ENCODE peak calls at places on chromosomes 16 and 17, in eight cellular contexts. P is heart right ventricle; E is left ventricle myocardium inferior; K is fibroblast of mammary gland; X is Panc1; B is HFF-Myc; Z is astrocyte; M is naive thymus-derived CD4-positive, alpha-beta T cell. G is an unnamed sample.

GRCh38 chr17:82285141-82285540 is 11.6 kb upstream of the CSNK1D start:
- DNase-seq in B (no peak), M (no peak), X (no peak), Z (no peak), K (peak), E (no peak), P (no peak), G (no peak)

GRCh38 chr17:77601054-77601979 is 357.2 kb upstream of the TNRC6C start:
- DNase-seq in X (no peak), M (no peak), E (peak), K (no peak), B (no peak), P (peak), Z (no peak), G (no peak)

GRCh38 chr17:77391668-77392375 is 251.1 kb downstream of the SEC14L1 start:
- DNase-seq in P (no peak), M (peak), Z (peak), K (peak), X (peak), B (no peak), E (peak), G (no peak)

GRCh38 chr16:69595127-69596036 is 29.6 kb downstream of the NFAT5 start:
- DNase-seq in M (no peak), E (no peak), B (no peak), P (no peak), X (peak), Z (peak), K (peak), G (no peak)

GRCh38 chr17:67366193-67367157 is at the start of gene PSMD12:
- DNase-seq in K (peak), B (peak), P (peak), Z (peak), M (peak), E (peak), X (no peak), G (peak)

GRCh38 chr17:48134912-48135480 is 27.4 kb downstream of the SNX11 start:
- DNase-seq in P (no peak), X (no peak), B (no peak), Z (no peak), K (no peak), E (no peak), M (no peak), G (no peak)

GRCh38 chr16:89841275-89841674 is 13.0 kb downstream of the SPIRE2 start:
- DNase-seq in P (no peak), B (no peak), E (no peak), X (no peak), Z (no peak), K (no peak), M (no peak), G (peak)

GRCh38 chr17:76383645-76384221 is 676 bp upstream of the SPHK1 start:
- DNase-seq in B (no peak), K (peak), M (peak), E (peak), X (no peak), Z (peak), P (peak), G (peak)

GRCh38 chr17:39598635-39599005 is 9.1 kb downstream of the NEUROD2 start:
- DNase-seq in K (no peak), X (no peak), P (no peak), Z (no peak), E (no peak), M (no peak), B (no peak), G (no peak)

GRCh38 chr17:29379084-29379811 is 10.9 kb upstream of the TAOK1 start:
- DNase-seq in P (no peak), X (no peak), K (no peak), M (no peak), E (no peak), Z (no peak), B (no peak), G (no peak)

GRCh38 chr16:57815987-57816745 is 13.9 kb upstream of the KIFC3 start:
- DNase-seq in X (no peak), Z (peak), E (peak), K (peak), P (peak), B (no peak), M (no peak), G (peak)

GRCh38 chr17:8189041-8189710 is 804 bp downstream of the BORCS6 start:
- DNase-seq in P (no peak), E (peak), K (no peak), Z (no peak), M (peak), B (no peak), X (no peak), G (no peak)

GRCh38 chr16:23996258-23996955 is 160.6 kb downstream of the PRKCB start:
- DNase-seq in M (no peak), K (no peak), Z (no peak), B (no peak), X (no peak), E (no peak), P (no peak), G (no peak)

GRCh38 chr16:83929811-83930555 is 23.1 kb upstream of the OSGIN1 start:
- DNase-seq in E (no peak), M (no peak), B (no peak), K (no peak), X (no peak), P (no peak), Z (no peak), G (no peak)

GRCh38 chr16:29641561-29641960 is 21.5 kb upstream of the SPN start:
- DNase-seq in E (no peak), Z (no peak), K (no peak), X (no peak), P (no peak), M (peak), B (no peak), G (peak)

GRCh38 chr17:50834786-50835562 is 412 bp upstream of the WFIKKN2 start:
- DNase-seq in K (peak), B (no peak), M (no peak), X (no peak), P (no peak), E (no peak), Z (peak), G (no peak)

GRCh38 chr17:42853968-42854790 is 3.2 kb downstream of the AOC3 start:
- DNase-seq in B (no peak), K (no peak), X (no peak), P (no peak), M (no peak), E (no peak), Z (no peak), G (no peak)
- H3K4me3 ChIP-seq in B (no peak), K (no peak), X (no peak), P (peak), M (no peak), E (peak), Z (no peak), G (no peak)

GRCh38 chr16:85751665-85752501 is 987 bp upstream of the C16orf74 start:
- DNase-seq in K (no peak), P (no peak), Z (no peak), X (no peak), B (no peak), E (no peak), M (no peak), G (no peak)
- H3K4me3 ChIP-seq in K (no peak), P (no peak), Z (no peak), X (no peak), B (peak), E (peak), M (no peak), G (no peak)

GRCh38 chr16:181668-182021 is 1.4 kb downstream of the HBQ1 start:
- DNase-seq in X (no peak), B (no peak), Z (peak), K (peak), M (no peak), P (no peak), E (no peak), G (no peak)

GRCh38 chr16:180101-180920 is at the start of gene HBQ1:
- DNase-seq in K (no peak), X (no peak), P (no peak), Z (no peak), B (no peak), M (peak), E (peak), G (no peak)

GRCh38 chr16:183005-183404 is 2.7 kb downstream of the HBQ1 start:
- DNase-seq in K (no peak), X (no peak), E (no peak), B (no peak), P (no peak), M (no peak), Z (no peak), G (no peak)

GRCh38 chr16:179431-179830 is 828 bp upstream of the HBQ1 start:
- DNase-seq in B (no peak), M (no peak), E (no peak), K (no peak), P (no peak), X (no peak), Z (no peak), G (no peak)

GRCh38 chr16:180921-181667 is 835 bp downstream of the HBQ1 start:
- DNase-seq in P (peak), M (peak), K (peak), Z (peak), E (peak), X (no peak), B (no peak), G (peak)
- H3K4me3 ChIP-seq in P (peak), M (peak), K (no peak), Z (peak), E (peak), X (peak), B (peak), G (peak)

GRCh38 chr17:16283705-16284104 is 66.7 kb downstream of the PIGL start:
- DNase-seq in Z (peak), B (no peak), P (no peak), M (no peak), K (peak), E (no peak), X (no peak), G (no peak)
- H3K4me3 ChIP-seq in Z (no peak), B (no peak), P (no peak), M (no peak), K (no peak), E (no peak), X (no peak), G (no peak)